ENCODE peak calls at places on chromosomes 11 and 22, in four cellular contexts. One of them, this sample, is unnamed.

GRCh38 chr11:17504330-17505107 is 27.9 kb upstream of the ABCC8 start:
- DNase-seq in GM03348: peak; percentile 93
- DNase-seq in ELF-1: peak; percentile 74
- DNase-seq in esophagus muscularis mucosa: no peak
- DNase-seq in this sample: peak; percentile 90

GRCh38 chr11:2533642-2534115 is 88.9 kb downstream of the KCNQ1 start:
- DNase-seq in GM03348: peak; percentile 95
- DNase-seq in ELF-1: peak; percentile 96
- DNase-seq in esophagus muscularis mucosa: no peak
- DNase-seq in this sample: peak; percentile 96

GRCh38 chr11:47483408-47483807 is 34.5 kb upstream of the RAPSN start:
- DNase-seq in GM03348: no peak
- DNase-seq in ELF-1: no peak
- DNase-seq in esophagus muscularis mucosa: no peak
- DNase-seq in this sample: no peak

GRCh38 chr11:128624269-128625170 is 37.2 kb upstream of the ETS1 start:
- DNase-seq in GM03348: no peak
- DNase-seq in ELF-1: no peak
- DNase-seq in esophagus muscularis mucosa: no peak
- DNase-seq in this sample: peak; percentile 64

GRCh38 chr22:37607912-37608476 is 640 bp upstream of the GGA1 start:
- DNase-seq in GM03348: no peak
- DNase-seq in ELF-1: no peak
- DNase-seq in esophagus muscularis mucosa: no peak
- DNase-seq in this sample: peak; percentile 37

GRCh38 chr22:49307870-49308269 is 519.8 kb downstream of the BRD1 start:
- DNase-seq in GM03348: no peak
- DNase-seq in ELF-1: no peak
- DNase-seq in esophagus muscularis mucosa: no peak
- DNase-seq in this sample: peak; percentile 13

GRCh38 chr22:31866918-31867317 is 77.4 kb upstream of the YWHAH start:
- DNase-seq in GM03348: no peak
- DNase-seq in ELF-1: no peak
- DNase-seq in esophagus muscularis mucosa: no peak
- DNase-seq in this sample: no peak

GRCh38 chr11:1852885-1853284 is at the start of gene LSP1:
- DNase-seq in GM03348: no peak
- DNase-seq in ELF-1: no peak
- DNase-seq in esophagus muscularis mucosa: no peak
- DNase-seq in this sample: no peak

GRCh38 chr11:15123849-15124248 is 9.1 kb downstream of the INSC start:
- DNase-seq in GM03348: peak; percentile 87
- DNase-seq in ELF-1: no peak
- DNase-seq in esophagus muscularis mucosa: peak; percentile 57
- DNase-seq in this sample: no peak

GRCh38 chr11:17649261-17649660 is 70.1 kb upstream of the MYOD1 start:
- DNase-seq in GM03348: no peak
- DNase-seq in ELF-1: no peak
- DNase-seq in esophagus muscularis mucosa: peak; percentile 89
- DNase-seq in this sample: peak; percentile 4

GRCh38 chr11:15053201-15053685 is 20.1 kb upstream of the CALCB start:
- DNase-seq in GM03348: no peak
- DNase-seq in ELF-1: no peak
- DNase-seq in esophagus muscularis mucosa: no peak
- DNase-seq in this sample: no peak

GRCh38 chr11:70210051-70210501 is 7.0 kb downstream of the FADD start:
- DNase-seq in GM03348: peak; percentile 56
- DNase-seq in ELF-1: no peak
- DNase-seq in esophagus muscularis mucosa: no peak
- DNase-seq in this sample: no peak

GRCh38 chr11:68839953-68840641 is 1.6 kb downstream of the CPT1A start:
- DNase-seq in GM03348: no peak
- DNase-seq in ELF-1: peak; percentile 61
- DNase-seq in esophagus muscularis mucosa: no peak
- DNase-seq in this sample: peak; percentile 79

GRCh38 chr11:83734120-83734519 is 448.0 kb upstream of the CCDC90B start:
- DNase-seq in GM03348: no peak
- DNase-seq in ELF-1: no peak
- DNase-seq in esophagus muscularis mucosa: no peak
- DNase-seq in this sample: no peak

GRCh38 chr11:14417975-14418374 is 59.0 kb upstream of the RRAS2 start:
- DNase-seq in GM03348: peak; percentile 46
- DNase-seq in ELF-1: no peak
- DNase-seq in esophagus muscularis mucosa: no peak
- DNase-seq in this sample: no peak

GRCh38 chr11:114017723-114018122 is 41.8 kb upstream of the ZBTB16 start:
- DNase-seq in GM03348: no peak
- DNase-seq in ELF-1: no peak
- DNase-seq in esophagus muscularis mucosa: no peak
- DNase-seq in this sample: no peak

GRCh38 chr11:5291207-5291838 is 10.4 kb downstream of the OR51B4 start:
- DNase-seq in GM03348: peak; percentile 27
- DNase-seq in ELF-1: peak; percentile 13
- DNase-seq in esophagus muscularis mucosa: no peak
- DNase-seq in this sample: peak; percentile 54